ENCODE peak calls at places on chromosomes 1 and 21, in four cellular contexts. J, U, G and N are unnamed samples.
A peak's percentile ranks its signal among the peaks of the same experiment; 100 is the strongest.

GRCh38 chr1:228076796-228077430 is 5.6 kb upstream of the ARF1 start:
- DNase-seq in J (no peak), U (no peak), G (no peak), N (no peak)

GRCh38 chr21:45944601-45945000 is 37.0 kb upstream of the COL6A1 start:
- DNase-seq in J (no peak), U (no peak), G (no peak), N (no peak)

GRCh38 chr1:8848663-8849386 is 29.7 kb downstream of the ENO1 start:
- DNase-seq in J (peak; percentile 88), U (peak; percentile 91), G (peak; percentile 93), N (peak; percentile 92)

GRCh38 chr1:56320873-56321272 is 258.5 kb downstream of the PLPP3 start:
- DNase-seq in J (no peak), U (no peak), G (no peak), N (no peak)

GRCh38 chr1:115261511-115261910 is 76.5 kb downstream of the NGF start:
- DNase-seq in J (no peak), U (no peak), G (no peak), N (no peak)

GRCh38 chr1:224182057-224182865 is 779 bp upstream of the DEGS1 start:
- DNase-seq in J (no peak), U (no peak), G (peak; percentile 25), N (no peak)

GRCh38 chr1:74517599-74518051 is 5.2 kb upstream of the LRRC53 start:
- DNase-seq in J (no peak), U (no peak), G (no peak), N (no peak)

GRCh38 chr1:32861904-32862698 is 8.6 kb downstream of the FNDC5 start:
- DNase-seq in J (no peak), U (no peak), G (no peak), N (no peak)

GRCh38 chr1:29201595-29202051 is 19.9 kb upstream of the SRSF4 start:
- DNase-seq in J (no peak), U (no peak), G (no peak), N (no peak)

GRCh38 chr1:59128239-59128736 is 168.6 kb upstream of the FGGY start:
- DNase-seq in J (no peak), U (no peak), G (no peak), N (no peak)

GRCh38 chr1:38138498-38139233 is 92.1 kb upstream of the POU3F1 start:
- DNase-seq in J (peak; percentile 35), U (no peak), G (no peak), N (no peak)

GRCh38 chr1:18945401-18945849 is 11.1 kb downstream of the IFFO2 start:
- DNase-seq in J (no peak), U (peak; percentile 52), G (peak; percentile 34), N (peak; percentile 31)

GRCh38 chr1:223135176-223135575 is 7.9 kb downstream of the TLR5 start:
- DNase-seq in J (no peak), U (no peak), G (no peak), N (no peak)

GRCh38 chr1:18108313-18109057 is 887 bp downstream of the IGSF21 start:
- DNase-seq in J (no peak), U (no peak), G (no peak), N (no peak)

GRCh38 chr1:30609336-30610280 is 113.8 kb downstream of the MATN1 start:
- DNase-seq in J (no peak), U (no peak), G (no peak), N (no peak)

GRCh38 chr1:211781260-211781659 is 49.3 kb downstream of the LPGAT1 start:
- DNase-seq in J (no peak), U (no peak), G (no peak), N (no peak)

GRCh38 chr1:38241594-38242331 is 195.2 kb upstream of the POU3F1 start:
- DNase-seq in J (peak; percentile 6), U (no peak), G (no peak), N (no peak)

GRCh38 chr1:244353572-244354091 is 98.1 kb downstream of the ADSS2 start:
- DNase-seq in J (peak; percentile 37), U (peak; percentile 31), G (peak; percentile 92), N (peak; percentile 50)

GRCh38 chr1:214429951-214430742 is 121.3 kb downstream of the PTPN14 start:
- DNase-seq in J (no peak), U (no peak), G (no peak), N (no peak)

GRCh38 chr1:9004731-9005708 is 21.2 kb downstream of the SLC2A7 start:
- DNase-seq in J (peak; percentile 60), U (peak; percentile 91), G (peak; percentile 88), N (peak; percentile 89)

GRCh38 chr21:39033878-39034589 is 149.2 kb downstream of the PSMG1 start:
- DNase-seq in J (peak; percentile 98), U (no peak), G (no peak), N (no peak)

GRCh38 chr1:12573015-12573825 is 44.8 kb downstream of the DHRS3 start:
- DNase-seq in J (no peak), U (no peak), G (no peak), N (no peak)

GRCh38 chr21:33682992-33683627 is 40.8 kb downstream of the ITSN1 start:
- DNase-seq in J (peak; percentile 56), U (no peak), G (peak; percentile 67), N (no peak)

DNA sequence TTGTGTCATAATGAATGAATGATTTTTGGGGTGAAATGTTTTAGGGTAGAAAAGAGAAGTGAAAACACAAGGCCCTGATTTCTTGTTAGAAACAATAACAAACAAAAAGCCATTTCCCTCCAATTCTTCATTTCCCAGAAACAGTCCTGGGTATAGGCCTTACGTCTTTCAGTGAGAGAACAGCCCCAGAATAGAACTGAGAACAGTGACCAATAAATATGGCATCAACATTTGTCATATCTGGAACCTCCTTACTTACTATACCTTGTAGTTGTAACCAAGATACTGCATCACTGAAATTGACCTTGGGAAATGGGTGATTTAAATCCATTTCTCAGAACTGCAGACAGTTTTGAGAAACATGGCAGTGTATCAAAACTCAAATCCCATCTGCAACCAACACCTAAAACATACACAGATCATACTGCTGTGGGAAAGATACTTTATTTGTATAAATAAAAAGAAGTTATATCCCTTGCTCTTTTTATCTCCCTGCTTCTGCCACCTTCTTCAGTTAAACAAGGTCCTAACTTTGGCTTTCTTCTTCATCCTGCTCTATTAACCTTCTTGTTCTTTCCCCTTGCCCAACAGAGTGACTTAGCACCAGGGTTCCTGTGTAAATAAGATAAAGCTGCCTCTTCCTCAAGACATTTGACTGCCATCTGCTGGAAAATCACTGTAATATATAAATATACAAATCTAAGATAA is 19.5 kb downstream of the XKR8 start:
- DNase-seq in J (no peak), U (no peak), G (peak; percentile 90), N (peak; percentile 56)
- TF ChIP-seq ELF4 in J (no peak), U (no peak), G (peak; percentile 11), N (no peak)

DNA sequence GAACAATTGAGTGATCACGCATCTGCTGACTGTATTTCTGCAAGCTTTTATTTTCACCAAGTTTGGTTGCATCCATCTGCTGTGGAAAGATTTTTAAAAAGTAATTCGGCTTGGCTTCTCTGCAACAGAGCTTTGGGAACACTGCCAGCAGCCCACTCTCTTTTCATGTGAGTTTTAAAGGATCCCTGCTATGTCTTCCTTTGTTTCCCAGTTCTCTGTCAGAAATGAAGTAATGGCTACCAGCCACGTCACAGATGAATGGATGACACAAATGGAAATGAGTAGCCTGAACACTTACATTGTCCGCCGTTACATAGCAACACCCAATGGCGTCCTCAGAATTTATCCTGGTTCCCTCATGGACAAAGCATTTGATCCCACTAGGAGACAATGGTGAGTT is 80.6 kb upstream of the RAVER2 start:
- DNase-seq in J (no peak), U (no peak), G (no peak), N (no peak)
- TF ChIP-seq ELF4 in J (no peak), U (no peak), G (no peak), N (no peak)

GRCh38 chr1:34113362-34113761 is 51.7 kb downstream of the CSMD2 start:
- DNase-seq in J (no peak), U (peak; percentile 75), G (no peak), N (no peak)

GRCh38 chr1:34113887-34114286 is 51.1 kb downstream of the CSMD2 start:
- DNase-seq in J (peak; percentile 10), U (peak; percentile 35), G (peak; percentile 15), N (no peak)

DNA sequence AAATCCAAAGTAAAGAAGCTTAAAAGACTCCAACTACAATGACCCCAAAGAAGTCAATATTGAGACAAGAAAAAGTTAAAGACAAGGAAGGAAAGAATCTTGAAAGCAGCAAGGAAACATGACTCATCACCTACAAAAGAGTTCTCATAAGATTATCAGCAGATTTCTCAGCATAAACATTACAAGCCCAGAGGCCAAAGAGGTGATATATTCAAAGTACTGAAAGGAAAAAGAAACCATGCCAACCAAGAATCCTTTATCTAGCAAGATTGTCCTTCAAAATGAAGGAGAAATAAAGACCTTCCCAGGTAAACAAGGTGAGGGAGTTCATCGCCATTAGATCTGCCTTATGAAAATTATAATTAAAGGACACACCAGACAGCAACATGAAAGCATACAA is 49.8 kb downstream of the CSMD2 start:
- DNase-seq in J (no peak), U (no peak), G (no peak), N (no peak)
- TF ChIP-seq ELF4 in J (no peak), U (no peak), G (no peak), N (no peak)

GRCh38 chr1:42055061-42055460 is 98.1 kb upstream of the GUCA2B start:
- DNase-seq in J (no peak), U (no peak), G (no peak), N (no peak)
- TF ChIP-seq ELF4 in J (no peak), U (no peak), G (no peak), N (no peak)

DNA sequence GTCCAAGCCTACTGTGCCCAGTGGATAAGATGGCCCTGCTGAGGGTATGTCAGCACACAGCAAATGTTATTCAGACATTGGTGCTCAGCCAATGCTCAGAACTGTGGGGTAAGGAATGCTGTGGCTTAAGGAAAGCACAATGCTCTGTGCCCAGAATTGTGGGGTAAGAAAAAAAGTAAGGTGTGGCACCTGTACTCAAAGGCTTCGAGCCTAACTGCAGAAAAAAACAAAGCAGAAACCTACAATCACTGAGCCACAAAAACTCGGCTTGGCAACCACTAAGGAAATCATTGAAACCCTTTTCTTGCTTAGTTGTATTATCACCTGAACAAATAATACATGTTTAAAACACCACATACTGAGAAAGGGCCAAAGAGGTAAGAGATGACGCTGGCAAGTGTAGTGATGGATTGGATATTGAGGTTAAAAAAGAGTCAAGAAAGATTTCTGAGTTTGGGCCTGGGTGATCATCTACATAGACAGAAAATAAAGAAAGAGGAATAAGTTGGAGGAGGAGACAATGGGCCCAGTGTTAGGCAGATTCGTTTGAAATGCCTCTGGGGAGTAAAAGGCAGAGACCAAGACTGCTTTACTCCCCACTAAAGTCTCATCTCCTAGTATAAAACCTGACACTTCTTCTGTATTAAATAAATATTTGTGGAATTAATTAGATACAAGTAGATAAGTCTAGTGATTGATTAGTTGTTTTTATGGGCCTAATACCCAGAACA is 25.9 kb upstream of the ATP1A1 start:
- DNase-seq in J (no peak), U (no peak), G (no peak), N (no peak)
- TF ChIP-seq ELF4 in J (no peak), U (no peak), G (no peak), N (no peak)

GRCh38 chr21:18349468-18349867 is 54.1 kb downstream of the TMPRSS15 start:
- DNase-seq in J (no peak), U (no peak), G (no peak), N (no peak)

GRCh38 chr21:18350216-18350615 is 53.4 kb downstream of the TMPRSS15 start:
- DNase-seq in J (no peak), U (no peak), G (no peak), N (no peak)

GRCh38 chr21:18356801-18357200 is 46.8 kb downstream of the TMPRSS15 start:
- DNase-seq in J (no peak), U (no peak), G (no peak), N (no peak)

DNA sequence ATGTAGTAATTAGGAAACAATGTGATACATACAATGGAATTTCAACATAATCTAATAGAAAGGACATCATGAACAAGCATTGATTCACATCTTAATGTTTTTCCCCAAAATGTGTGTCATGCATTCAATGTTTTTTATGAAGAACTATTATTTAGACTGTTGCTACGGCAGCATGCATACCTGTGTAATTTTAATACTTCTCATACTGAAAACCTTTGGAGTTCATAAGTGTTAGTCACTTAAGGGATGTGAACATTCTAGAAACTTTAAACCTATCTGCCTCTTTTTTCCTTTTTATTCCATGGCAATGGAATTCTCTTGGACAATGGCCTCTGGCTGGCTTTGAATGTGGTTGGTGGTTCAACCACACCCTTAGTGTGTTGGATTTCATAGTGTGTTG is 48.6 kb downstream of the TMPRSS15 start:
- DNase-seq in J (no peak), U (no peak), G (no peak), N (no peak)
- TF ChIP-seq ELF4 in J (no peak), U (no peak), G (no peak), N (no peak)